ENCODE peak calls at places on chromosomes 13 and 19, in nine cellular contexts. One of them, this sample, is unnamed.

GRCh38 chr13:36211567-36211966 is 2.8 kb downstream of the SOHLH2 start:
- DNase-seq in activated CD8-positive, alpha-beta memory T cell treated with anti-CD3 and anti-CD28 coated beads for 4 hours: no peak
- DNase-seq in cardiac muscle cell: no peak
- DNase-seq in CD4-positive, alpha-beta memory T cell: no peak
- DNase-seq in stimulated activated CD4-positive, alpha-beta T cell treated with anti-CD3 and anti-CD28 coated beads, Interleukin-15, amount 100 ng/mL, for 24 hours: no peak
- DNase-seq in T-helper 1 cell: no peak
- DNase-seq in KG1: no peak
- DNase-seq in GF-D8: no peak
- DNase-seq in uterus: no peak
- DNase-seq in this sample: no peak

GRCh38 chr13:50129923-50130685 is 114.9 kb downstream of the KCNRG start:
- DNase-seq in uterus: peak; percentile 59
- DNase-seq in GF-D8: no peak
- DNase-seq in stimulated activated CD4-positive, alpha-beta T cell treated with anti-CD3 and anti-CD28 coated beads, Interleukin-15, amount 100 ng/mL, for 24 hours: peak; percentile 42
- DNase-seq in T-helper 1 cell: peak; percentile 32
- DNase-seq in activated CD8-positive, alpha-beta memory T cell treated with anti-CD3 and anti-CD28 coated beads for 4 hours: no peak
- DNase-seq in KG1: no peak
- DNase-seq in CD4-positive, alpha-beta memory T cell: peak; percentile 46
- DNase-seq in cardiac muscle cell: peak; percentile 61
- DNase-seq in this sample: peak; percentile 82

GRCh38 chr19:38635483-38636399 is 11.7 kb upstream of the ACTN4 start:
- DNase-seq in CD4-positive, alpha-beta memory T cell: no peak
- DNase-seq in KG1: no peak
- DNase-seq in stimulated activated CD4-positive, alpha-beta T cell treated with anti-CD3 and anti-CD28 coated beads, Interleukin-15, amount 100 ng/mL, for 24 hours: no peak
- DNase-seq in activated CD8-positive, alpha-beta memory T cell treated with anti-CD3 and anti-CD28 coated beads for 4 hours: no peak
- DNase-seq in cardiac muscle cell: no peak
- DNase-seq in uterus: no peak
- DNase-seq in T-helper 1 cell: no peak
- DNase-seq in GF-D8: no peak
- DNase-seq in this sample: no peak

GRCh38 chr19:51372649-51373504 is at the start of gene NKG7:
- DNase-seq in CD4-positive, alpha-beta memory T cell: peak; percentile 51
- DNase-seq in GF-D8: peak; percentile 97
- DNase-seq in activated CD8-positive, alpha-beta memory T cell treated with anti-CD3 and anti-CD28 coated beads for 4 hours: peak; percentile 89
- DNase-seq in KG1: peak; percentile 96
- DNase-seq in cardiac muscle cell: no peak
- DNase-seq in stimulated activated CD4-positive, alpha-beta T cell treated with anti-CD3 and anti-CD28 coated beads, Interleukin-15, amount 100 ng/mL, for 24 hours: peak; percentile 90
- DNase-seq in T-helper 1 cell: peak; percentile 15
- DNase-seq in uterus: no peak
- DNase-seq in this sample: no peak

GRCh38 chr13:92379371-92379770 is 847.2 kb upstream of the GPC6 start:
- DNase-seq in T-helper 1 cell: no peak
- DNase-seq in KG1: peak; percentile 43
- DNase-seq in cardiac muscle cell: no peak
- DNase-seq in GF-D8: peak; percentile 50
- DNase-seq in uterus: no peak
- DNase-seq in CD4-positive, alpha-beta memory T cell: no peak
- DNase-seq in activated CD8-positive, alpha-beta memory T cell treated with anti-CD3 and anti-CD28 coated beads for 4 hours: no peak
- DNase-seq in stimulated activated CD4-positive, alpha-beta T cell treated with anti-CD3 and anti-CD28 coated beads, Interleukin-15, amount 100 ng/mL, for 24 hours: no peak
- DNase-seq in this sample: no peak

GRCh38 chr13:32008518-32009175 is 22.9 kb upstream of the FRY start:
- DNase-seq in activated CD8-positive, alpha-beta memory T cell treated with anti-CD3 and anti-CD28 coated beads for 4 hours: no peak
- DNase-seq in stimulated activated CD4-positive, alpha-beta T cell treated with anti-CD3 and anti-CD28 coated beads, Interleukin-15, amount 100 ng/mL, for 24 hours: no peak
- DNase-seq in KG1: no peak
- DNase-seq in uterus: no peak
- DNase-seq in T-helper 1 cell: no peak
- DNase-seq in CD4-positive, alpha-beta memory T cell: no peak
- DNase-seq in cardiac muscle cell: no peak
- DNase-seq in GF-D8: no peak
- DNase-seq in this sample: no peak

GRCh38 chr13:79404985-79405384 is 1.1 kb downstream of the RBM26 start:
- DNase-seq in stimulated activated CD4-positive, alpha-beta T cell treated with anti-CD3 and anti-CD28 coated beads, Interleukin-15, amount 100 ng/mL, for 24 hours: peak; percentile 48
- DNase-seq in GF-D8: no peak
- DNase-seq in KG1: no peak
- DNase-seq in activated CD8-positive, alpha-beta memory T cell treated with anti-CD3 and anti-CD28 coated beads for 4 hours: no peak
- DNase-seq in CD4-positive, alpha-beta memory T cell: no peak
- DNase-seq in T-helper 1 cell: no peak
- DNase-seq in uterus: no peak
- DNase-seq in cardiac muscle cell: no peak
- DNase-seq in this sample: no peak

GRCh38 chr13:21735621-21736401 is 64.9 kb downstream of the FGF9 start:
- DNase-seq in KG1: no peak
- DNase-seq in activated CD8-positive, alpha-beta memory T cell treated with anti-CD3 and anti-CD28 coated beads for 4 hours: no peak
- DNase-seq in uterus: no peak
- DNase-seq in CD4-positive, alpha-beta memory T cell: no peak
- DNase-seq in GF-D8: no peak
- DNase-seq in cardiac muscle cell: no peak
- DNase-seq in T-helper 1 cell: no peak
- DNase-seq in stimulated activated CD4-positive, alpha-beta T cell treated with anti-CD3 and anti-CD28 coated beads, Interleukin-15, amount 100 ng/mL, for 24 hours: no peak
- DNase-seq in this sample: no peak

GRCh38 chr13:48500652-48501197 is 32.2 kb downstream of the RCBTB2 start:
- DNase-seq in cardiac muscle cell: peak; percentile 90
- DNase-seq in uterus: no peak
- DNase-seq in CD4-positive, alpha-beta memory T cell: no peak
- DNase-seq in stimulated activated CD4-positive, alpha-beta T cell treated with anti-CD3 and anti-CD28 coated beads, Interleukin-15, amount 100 ng/mL, for 24 hours: no peak
- DNase-seq in activated CD8-positive, alpha-beta memory T cell treated with anti-CD3 and anti-CD28 coated beads for 4 hours: no peak
- DNase-seq in KG1: no peak
- DNase-seq in GF-D8: peak; percentile 90
- DNase-seq in T-helper 1 cell: no peak
- DNase-seq in this sample: no peak

GRCh38 chr13:107625648-107626047 is 589.7 kb downstream of the LIG4 start:
- DNase-seq in activated CD8-positive, alpha-beta memory T cell treated with anti-CD3 and anti-CD28 coated beads for 4 hours: no peak
- DNase-seq in KG1: no peak
- DNase-seq in uterus: no peak
- DNase-seq in GF-D8: no peak
- DNase-seq in CD4-positive, alpha-beta memory T cell: no peak
- DNase-seq in cardiac muscle cell: no peak
- DNase-seq in stimulated activated CD4-positive, alpha-beta T cell treated with anti-CD3 and anti-CD28 coated beads, Interleukin-15, amount 100 ng/mL, for 24 hours: no peak
- DNase-seq in T-helper 1 cell: no peak
- DNase-seq in this sample: no peak

GRCh38 chr19:50300814-50301606 is 28.2 kb downstream of the KCNC3 start:
- DNase-seq in GF-D8: no peak
- DNase-seq in activated CD8-positive, alpha-beta memory T cell treated with anti-CD3 and anti-CD28 coated beads for 4 hours: no peak
- DNase-seq in uterus: no peak
- DNase-seq in cardiac muscle cell: peak; percentile 70
- DNase-seq in CD4-positive, alpha-beta memory T cell: no peak
- DNase-seq in stimulated activated CD4-positive, alpha-beta T cell treated with anti-CD3 and anti-CD28 coated beads, Interleukin-15, amount 100 ng/mL, for 24 hours: peak; percentile 37
- DNase-seq in T-helper 1 cell: no peak
- DNase-seq in KG1: no peak
- DNase-seq in this sample: no peak

GRCh38 chr13:108959254-108959653 is 329.8 kb downstream of the MYO16 start:
- DNase-seq in T-helper 1 cell: no peak
- DNase-seq in CD4-positive, alpha-beta memory T cell: no peak
- DNase-seq in KG1: no peak
- DNase-seq in stimulated activated CD4-positive, alpha-beta T cell treated with anti-CD3 and anti-CD28 coated beads, Interleukin-15, amount 100 ng/mL, for 24 hours: no peak
- DNase-seq in cardiac muscle cell: peak; percentile 36
- DNase-seq in GF-D8: no peak
- DNase-seq in activated CD8-positive, alpha-beta memory T cell treated with anti-CD3 and anti-CD28 coated beads for 4 hours: no peak
- DNase-seq in uterus: no peak
- DNase-seq in this sample: no peak

GRCh38 chr13:113176292-113176691 is 17.8 kb downstream of the PROZ start:
- DNase-seq in cardiac muscle cell: no peak
- DNase-seq in KG1: no peak
- DNase-seq in stimulated activated CD4-positive, alpha-beta T cell treated with anti-CD3 and anti-CD28 coated beads, Interleukin-15, amount 100 ng/mL, for 24 hours: peak; percentile 58
- DNase-seq in T-helper 1 cell: peak; percentile 57
- DNase-seq in CD4-positive, alpha-beta memory T cell: peak; percentile 66
- DNase-seq in uterus: no peak
- DNase-seq in GF-D8: no peak
- DNase-seq in activated CD8-positive, alpha-beta memory T cell treated with anti-CD3 and anti-CD28 coated beads for 4 hours: peak; percentile 74
- DNase-seq in this sample: no peak

GRCh38 chr19:55486971-55487883 is 1.0 kb upstream of the SSC5D start:
- DNase-seq in stimulated activated CD4-positive, alpha-beta T cell treated with anti-CD3 and anti-CD28 coated beads, Interleukin-15, amount 100 ng/mL, for 24 hours: peak; percentile 78
- DNase-seq in GF-D8: no peak
- DNase-seq in CD4-positive, alpha-beta memory T cell: no peak
- DNase-seq in cardiac muscle cell: peak; percentile 96
- DNase-seq in uterus: peak; percentile 94
- DNase-seq in activated CD8-positive, alpha-beta memory T cell treated with anti-CD3 and anti-CD28 coated beads for 4 hours: peak; percentile 30
- DNase-seq in KG1: no peak
- DNase-seq in T-helper 1 cell: no peak
- DNase-seq in this sample: peak; percentile 80

GRCh38 chr13:73168993-73169401 is 110.2 kb downstream of the KLF5 start:
- DNase-seq in uterus: no peak
- DNase-seq in T-helper 1 cell: no peak
- DNase-seq in cardiac muscle cell: no peak
- DNase-seq in CD4-positive, alpha-beta memory T cell: no peak
- DNase-seq in stimulated activated CD4-positive, alpha-beta T cell treated with anti-CD3 and anti-CD28 coated beads, Interleukin-15, amount 100 ng/mL, for 24 hours: no peak
- DNase-seq in activated CD8-positive, alpha-beta memory T cell treated with anti-CD3 and anti-CD28 coated beads for 4 hours: no peak
- DNase-seq in GF-D8: no peak
- DNase-seq in KG1: no peak
- DNase-seq in this sample: no peak

GRCh38 chr13:102548811-102549210 is 48.0 kb upstream of the TPP2 start:
- DNase-seq in activated CD8-positive, alpha-beta memory T cell treated with anti-CD3 and anti-CD28 coated beads for 4 hours: no peak
- DNase-seq in cardiac muscle cell: no peak
- DNase-seq in uterus: no peak
- DNase-seq in T-helper 1 cell: no peak
- DNase-seq in GF-D8: no peak
- DNase-seq in stimulated activated CD4-positive, alpha-beta T cell treated with anti-CD3 and anti-CD28 coated beads, Interleukin-15, amount 100 ng/mL, for 24 hours: no peak
- DNase-seq in CD4-positive, alpha-beta memory T cell: no peak
- DNase-seq in KG1: no peak
- DNase-seq in this sample: no peak

GRCh38 chr13:30924321-30924720 is 8.1 kb upstream of the TEX26 start:
- DNase-seq in KG1: no peak
- DNase-seq in cardiac muscle cell: no peak
- DNase-seq in CD4-positive, alpha-beta memory T cell: no peak
- DNase-seq in stimulated activated CD4-positive, alpha-beta T cell treated with anti-CD3 and anti-CD28 coated beads, Interleukin-15, amount 100 ng/mL, for 24 hours: no peak
- DNase-seq in T-helper 1 cell: no peak
- DNase-seq in activated CD8-positive, alpha-beta memory T cell treated with anti-CD3 and anti-CD28 coated beads for 4 hours: no peak
- DNase-seq in GF-D8: no peak
- DNase-seq in uterus: no peak
- DNase-seq in this sample: no peak

GRCh38 chr19:37082307-37082706 is 4.1 kb downstream of the ZNF420 start:
- DNase-seq in cardiac muscle cell: no peak
- DNase-seq in CD4-positive, alpha-beta memory T cell: no peak
- DNase-seq in activated CD8-positive, alpha-beta memory T cell treated with anti-CD3 and anti-CD28 coated beads for 4 hours: no peak
- DNase-seq in GF-D8: no peak
- DNase-seq in KG1: no peak
- DNase-seq in uterus: no peak
- DNase-seq in T-helper 1 cell: no peak
- DNase-seq in stimulated activated CD4-positive, alpha-beta T cell treated with anti-CD3 and anti-CD28 coated beads, Interleukin-15, amount 100 ng/mL, for 24 hours: no peak
- DNase-seq in this sample: no peak

GRCh38 chr19:19486343-19487076 is 28.8 kb downstream of the TSSK6 start:
- DNase-seq in CD4-positive, alpha-beta memory T cell: no peak
- DNase-seq in T-helper 1 cell: no peak
- DNase-seq in uterus: no peak
- DNase-seq in KG1: no peak
- DNase-seq in cardiac muscle cell: no peak
- DNase-seq in GF-D8: no peak
- DNase-seq in stimulated activated CD4-positive, alpha-beta T cell treated with anti-CD3 and anti-CD28 coated beads, Interleukin-15, amount 100 ng/mL, for 24 hours: no peak
- DNase-seq in activated CD8-positive, alpha-beta memory T cell treated with anti-CD3 and anti-CD28 coated beads for 4 hours: no peak
- DNase-seq in this sample: peak; percentile 35

GRCh38 chr13:97307882-97308624 is 85.9 kb downstream of the MBNL2 start:
- DNase-seq in KG1: no peak
- DNase-seq in GF-D8: no peak
- DNase-seq in stimulated activated CD4-positive, alpha-beta T cell treated with anti-CD3 and anti-CD28 coated beads, Interleukin-15, amount 100 ng/mL, for 24 hours: no peak
- DNase-seq in CD4-positive, alpha-beta memory T cell: no peak
- DNase-seq in activated CD8-positive, alpha-beta memory T cell treated with anti-CD3 and anti-CD28 coated beads for 4 hours: no peak
- DNase-seq in uterus: no peak
- DNase-seq in cardiac muscle cell: peak; percentile 63
- DNase-seq in T-helper 1 cell: no peak
- DNase-seq in this sample: no peak

GRCh38 chr13:88908896-88909535 is 1237.8 kb downstream of the SLITRK5 start:
- DNase-seq in stimulated activated CD4-positive, alpha-beta T cell treated with anti-CD3 and anti-CD28 coated beads, Interleukin-15, amount 100 ng/mL, for 24 hours: no peak
- DNase-seq in activated CD8-positive, alpha-beta memory T cell treated with anti-CD3 and anti-CD28 coated beads for 4 hours: no peak
- DNase-seq in GF-D8: no peak
- DNase-seq in uterus: no peak
- DNase-seq in cardiac muscle cell: no peak
- DNase-seq in T-helper 1 cell: no peak
- DNase-seq in CD4-positive, alpha-beta memory T cell: no peak
- DNase-seq in KG1: no peak
- DNase-seq in this sample: no peak

GRCh38 chr19:55097864-55098715 is 19.3 kb downstream of the PPP1R12C start:
- DNase-seq in T-helper 1 cell: no peak
- DNase-seq in stimulated activated CD4-positive, alpha-beta T cell treated with anti-CD3 and anti-CD28 coated beads, Interleukin-15, amount 100 ng/mL, for 24 hours: no peak
- DNase-seq in KG1: no peak
- DNase-seq in GF-D8: peak; percentile 60
- DNase-seq in uterus: no peak
- DNase-seq in CD4-positive, alpha-beta memory T cell: no peak
- DNase-seq in activated CD8-positive, alpha-beta memory T cell treated with anti-CD3 and anti-CD28 coated beads for 4 hours: no peak
- DNase-seq in cardiac muscle cell: no peak
- DNase-seq in this sample: peak; percentile 46

GRCh38 chr13:50188696-50189095 is 173.5 kb downstream of the KCNRG start:
- DNase-seq in uterus: no peak
- DNase-seq in KG1: no peak
- DNase-seq in activated CD8-positive, alpha-beta memory T cell treated with anti-CD3 and anti-CD28 coated beads for 4 hours: no peak
- DNase-seq in GF-D8: no peak
- DNase-seq in stimulated activated CD4-positive, alpha-beta T cell treated with anti-CD3 and anti-CD28 coated beads, Interleukin-15, amount 100 ng/mL, for 24 hours: no peak
- DNase-seq in cardiac muscle cell: no peak
- DNase-seq in CD4-positive, alpha-beta memory T cell: no peak
- DNase-seq in T-helper 1 cell: no peak
- DNase-seq in this sample: no peak

GRCh38 chr19:4140237-4140711 is 13.2 kb upstream of the CREB3L3 start:
- DNase-seq in T-helper 1 cell: no peak
- DNase-seq in uterus: no peak
- DNase-seq in cardiac muscle cell: peak; percentile 74
- DNase-seq in CD4-positive, alpha-beta memory T cell: peak; percentile 18
- DNase-seq in GF-D8: peak; percentile 28
- DNase-seq in activated CD8-positive, alpha-beta memory T cell treated with anti-CD3 and anti-CD28 coated beads for 4 hours: no peak
- DNase-seq in KG1: no peak
- DNase-seq in stimulated activated CD4-positive, alpha-beta T cell treated with anti-CD3 and anti-CD28 coated beads, Interleukin-15, amount 100 ng/mL, for 24 hours: peak; percentile 34
- DNase-seq in this sample: peak; percentile 91

GRCh38 chr13:28754698-28755545 is 36.2 kb upstream of the SLC46A3 start:
- DNase-seq in cardiac muscle cell: peak; percentile 75
- DNase-seq in uterus: peak; percentile 43
- DNase-seq in T-helper 1 cell: no peak
- DNase-seq in KG1: peak; percentile 78
- DNase-seq in stimulated activated CD4-positive, alpha-beta T cell treated with anti-CD3 and anti-CD28 coated beads, Interleukin-15, amount 100 ng/mL, for 24 hours: peak; percentile 11
- DNase-seq in activated CD8-positive, alpha-beta memory T cell treated with anti-CD3 and anti-CD28 coated beads for 4 hours: no peak
- DNase-seq in CD4-positive, alpha-beta memory T cell: no peak
- DNase-seq in GF-D8: peak; percentile 91
- DNase-seq in this sample: peak; percentile 56

GRCh38 chr13:73341748-73342147 is 282.9 kb downstream of the KLF5 start:
- DNase-seq in activated CD8-positive, alpha-beta memory T cell treated with anti-CD3 and anti-CD28 coated beads for 4 hours: no peak
- DNase-seq in T-helper 1 cell: no peak
- DNase-seq in GF-D8: no peak
- DNase-seq in stimulated activated CD4-positive, alpha-beta T cell treated with anti-CD3 and anti-CD28 coated beads, Interleukin-15, amount 100 ng/mL, for 24 hours: peak; percentile 8
- DNase-seq in CD4-positive, alpha-beta memory T cell: no peak
- DNase-seq in KG1: no peak
- DNase-seq in uterus: no peak
- DNase-seq in cardiac muscle cell: peak; percentile 25
- DNase-seq in this sample: peak; percentile 8

GRCh38 chr19:17473041-17473440 is 2.7 kb downstream of the SLC27A1 start:
- DNase-seq in T-helper 1 cell: no peak
- DNase-seq in cardiac muscle cell: peak; percentile 82
- DNase-seq in GF-D8: no peak
- DNase-seq in activated CD8-positive, alpha-beta memory T cell treated with anti-CD3 and anti-CD28 coated beads for 4 hours: no peak
- DNase-seq in KG1: no peak
- DNase-seq in uterus: no peak
- DNase-seq in CD4-positive, alpha-beta memory T cell: no peak
- DNase-seq in stimulated activated CD4-positive, alpha-beta T cell treated with anti-CD3 and anti-CD28 coated beads, Interleukin-15, amount 100 ng/mL, for 24 hours: peak; percentile 29
- DNase-seq in this sample: no peak

GRCh38 chr19:39705578-39706188 is 1.4 kb downstream of the LGALS14 start:
- DNase-seq in uterus: no peak
- DNase-seq in CD4-positive, alpha-beta memory T cell: peak; percentile 23
- DNase-seq in stimulated activated CD4-positive, alpha-beta T cell treated with anti-CD3 and anti-CD28 coated beads, Interleukin-15, amount 100 ng/mL, for 24 hours: peak; percentile 40
- DNase-seq in GF-D8: peak; percentile 51
- DNase-seq in KG1: no peak
- DNase-seq in cardiac muscle cell: peak; percentile 8
- DNase-seq in activated CD8-positive, alpha-beta memory T cell treated with anti-CD3 and anti-CD28 coated beads for 4 hours: no peak
- DNase-seq in T-helper 1 cell: no peak
- DNase-seq in this sample: no peak

GRCh38 chr19:46716013-46716671 is 772 bp downstream of the PRKD2 start:
- DNase-seq in stimulated activated CD4-positive, alpha-beta T cell treated with anti-CD3 and anti-CD28 coated beads, Interleukin-15, amount 100 ng/mL, for 24 hours: peak; percentile 41
- DNase-seq in KG1: no peak
- DNase-seq in CD4-positive, alpha-beta memory T cell: no peak
- DNase-seq in activated CD8-positive, alpha-beta memory T cell treated with anti-CD3 and anti-CD28 coated beads for 4 hours: no peak
- DNase-seq in T-helper 1 cell: no peak
- DNase-seq in GF-D8: no peak
- DNase-seq in cardiac muscle cell: peak; percentile 20
- DNase-seq in uterus: no peak
- DNase-seq in this sample: peak; percentile 91

GRCh38 chr13:23427342-23428182 is 5.9 kb downstream of the SACS start:
- DNase-seq in T-helper 1 cell: no peak
- DNase-seq in CD4-positive, alpha-beta memory T cell: no peak
- DNase-seq in cardiac muscle cell: peak; percentile 85
- DNase-seq in uterus: peak; percentile 82
- DNase-seq in activated CD8-positive, alpha-beta memory T cell treated with anti-CD3 and anti-CD28 coated beads for 4 hours: no peak
- DNase-seq in stimulated activated CD4-positive, alpha-beta T cell treated with anti-CD3 and anti-CD28 coated beads, Interleukin-15, amount 100 ng/mL, for 24 hours: no peak
- DNase-seq in KG1: no peak
- DNase-seq in GF-D8: no peak
- DNase-seq in this sample: no peak

GRCh38 chr13:113744197-113745000 is 14.6 kb upstream of the TMEM255B start:
- DNase-seq in GF-D8: no peak
- DNase-seq in uterus: no peak
- DNase-seq in stimulated activated CD4-positive, alpha-beta T cell treated with anti-CD3 and anti-CD28 coated beads, Interleukin-15, amount 100 ng/mL, for 24 hours: no peak
- DNase-seq in CD4-positive, alpha-beta memory T cell: no peak
- DNase-seq in KG1: no peak
- DNase-seq in T-helper 1 cell: no peak
- DNase-seq in cardiac muscle cell: no peak
- DNase-seq in activated CD8-positive, alpha-beta memory T cell treated with anti-CD3 and anti-CD28 coated beads for 4 hours: no peak
- DNase-seq in this sample: no peak